ENCODE peak calls at places on chromosome 11, in five cellular contexts. I is psoas muscle, E is H1, G is heart right ventricle, B is cardiac muscle cell. W is an unnamed sample.
A peak's percentile ranks its signal among the peaks of the same experiment; 100 is the strongest.

GRCh38 chr11:111571829-111572501 is 30.3 kb upstream of the SIK2 start:
- DNase-seq in B (no peak), G (no peak), I (no peak), E (no peak), W (no peak)

GRCh38 chr11:63998558-63999348 is 12.5 kb downstream of the OTUB1 start:
- DNase-seq in I (no peak), B (no peak), E (no peak), G (no peak), W (no peak)

GRCh38 chr11:111913997-111914396 is 1.5 kb downstream of the HSPB2 start:
- DNase-seq in G (no peak), B (no peak), I (peak; percentile 69), E (no peak), W (peak; percentile 53)

GRCh38 chr11:11396290-11397042 is 43.4 kb upstream of the CSNK2A3 start:
- DNase-seq in E (no peak), B (no peak), I (no peak), G (no peak), W (peak; percentile 77)

GRCh38 chr11:61140416-61140815 is 20.8 kb downstream of the VPS37C start:
- DNase-seq in I (no peak), G (no peak), E (no peak), B (no peak), W (no peak)

GRCh38 chr11:75289919-75290318 is 49.3 kb downstream of the TPBGL start:
- DNase-seq in G (no peak), B (no peak), E (no peak), I (peak; percentile 20), W (no peak)

GRCh38 chr11:58958500-58958899 is 19.2 kb downstream of the GLYATL1 start:
- DNase-seq in B (peak; percentile 36), I (no peak), E (peak; percentile 1), G (no peak), W (no peak)

GRCh38 chr11:58923300-58923788 is 15.9 kb upstream of the GLYATL1 start:
- DNase-seq in G (no peak), B (peak; percentile 52), E (no peak), I (no peak), W (no peak)

GRCh38 chr11:117058761-117059233 is 39.4 kb downstream of the SIK3 start:
- DNase-seq in E (no peak), G (no peak), B (no peak), I (no peak), W (no peak)

GRCh38 chr11:17386331-17387084 is 2.0 kb downstream of the KCNJ11 start:
- DNase-seq in G (peak; percentile 60), B (peak; percentile 90), E (peak; percentile 31), I (peak; percentile 91), W (no peak)

GRCh38 chr11:44178381-44178780 is 82.9 kb downstream of the EXT2 start:
- DNase-seq in E (no peak), I (no peak), G (no peak), B (peak; percentile 37), W (peak; percentile 23)

GRCh38 chr11:67563354-67564114 is 20.1 kb upstream of the GSTP1 start:
- DNase-seq in B (no peak), E (no peak), G (peak; percentile 38), I (peak; percentile 78), W (peak; percentile 69)

GRCh38 chr11:2862395-2862949 is 23.1 kb downstream of the CDKN1C start:
- DNase-seq in I (no peak), E (no peak), G (no peak), B (peak; percentile 34), W (no peak)

GRCh38 chr11:86577663-86578636 is 94.5 kb downstream of the ME3 start:
- DNase-seq in I (peak; percentile 73), B (no peak), G (peak; percentile 61), E (no peak), W (peak; percentile 52)

GRCh38 chr11:65366340-65366773 is 11.8 kb downstream of the TIGD3 start:
- DNase-seq in B (peak; percentile 83), G (no peak), E (no peak), I (no peak), W (no peak)

GRCh38 chr11:47391077-47391583 is 12.8 kb upstream of the SPI1 start:
- DNase-seq in E (no peak), G (peak; percentile 48), B (no peak), I (no peak), W (no peak)

GRCh38 chr11:112366777-112367176 is 106.1 kb upstream of the PLET1 start:
- DNase-seq in B (no peak), I (no peak), E (no peak), G (no peak), W (peak; percentile 17)

GRCh38 chr11:69920500-69921428 is 101.5 kb upstream of the FGF3 start:
- DNase-seq in E (no peak), I (peak; percentile 26), G (no peak), B (no peak), W (no peak)

GRCh38 chr11:115471367-115471766 is 32.8 kb downstream of the CADM1 start:
- DNase-seq in B (no peak), I (no peak), E (no peak), G (no peak), W (no peak)

GRCh38 chr11:124970925-124971324 is 16.9 kb downstream of the CCDC15 start:
- DNase-seq in I (no peak), E (no peak), B (peak; percentile 6), G (no peak), W (no peak)

GRCh38 chr11:80944758-80945157 is 1503.9 kb upstream of the TENM4 start:
- DNase-seq in G (no peak), I (no peak), E (no peak), B (no peak), W (no peak)

GRCh38 chr11:40606800-40607199 is 852.7 kb downstream of the LRRC4C start:
- DNase-seq in G (no peak), E (no peak), B (no peak), I (no peak), W (no peak)

GRCh38 chr11:76623171-76623883 is 47.2 kb downstream of the LRRC32 start:
- DNase-seq in B (no peak), G (no peak), E (no peak), I (no peak), W (no peak)

GRCh38 chr11:61526956-61527731 is 18.6 kb downstream of the LRRC10B start:
- DNase-seq in B (no peak), G (no peak), I (no peak), E (no peak), W (no peak)

GRCh38 chr11:13007702-13008435 is 1.2 kb upstream of the RASSF10 start:
- DNase-seq in I (no peak), E (no peak), G (no peak), B (no peak), W (no peak)
- H3K4me3 ChIP-seq in I (no peak overlapping the region), E (peak overlapping the region; percentile 58), G (no peak overlapping the region), B (peak overlapping the region; percentile 25), W (no peak overlapping the region)

GRCh38 chr11:105000797-105001196 is 22.2 kb downstream of the CASP5 start:
- DNase-seq in G (peak; percentile 14), E (no peak), B (no peak), I (no peak), W (no peak)
- TF ChIP-seq CTCF in G (peak; percentile 28), E (peak; percentile 85), B (peak; percentile 39), I (peak; percentile 34), W (peak; percentile 42)

DNA sequence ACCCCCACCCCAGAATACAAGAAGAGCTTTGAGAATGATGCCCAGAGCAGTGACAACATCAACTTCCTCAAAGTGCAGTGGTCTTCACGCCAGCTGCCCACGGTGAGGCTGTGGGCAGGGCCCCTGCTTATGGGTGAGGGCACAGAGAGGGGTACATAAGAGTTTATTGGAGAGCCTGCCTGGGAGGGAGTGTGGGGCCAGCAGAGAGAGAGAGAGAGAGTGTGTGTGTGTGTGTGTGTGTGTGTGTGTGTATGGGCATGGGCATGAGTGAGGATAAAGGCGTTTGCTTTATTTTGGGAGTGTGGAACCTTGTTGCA is 9.5 kb downstream of the PHOX2A start:
- DNase-seq in G (no peak), B (no peak), E (no peak), I (no peak), W (no peak)
- H3K36me3 ChIP-seq in G (peaks cover 86% of the 10 kb centered on the region), B (peaks cover 76% of the 10 kb centered on the region), E (peaks cover 52% of the 10 kb centered on the region), I (no peaks in the 10 kb centered on the region), W (peaks cover 62% of the 10 kb centered on the region)

GRCh38 chr11:36450391-36450714 is 59.7 kb downstream of the TRAF6 start:
- DNase-seq in I (no peak), B (no peak), E (no peak), G (no peak), W (no peak)
- H3K4me3 ChIP-seq in I (no peak overlapping the region), B (no peak overlapping the region), E (no peak overlapping the region), G (no peak overlapping the region), W (no peak overlapping the region)